ENCODE peak calls at places on chromosomes 4 and X, in four cellular contexts. Z is RWPE2; L is mammary epithelial cell; V is naive thymus-derived CD4-positive, alpha-beta T cell. P is an unnamed sample.

GRCh38 chr4:158016511-158016910 is 156.3 kb downstream of the GASK1B start:
- DNase-seq in Z (no peak), L (peak; percentile 65), V (no peak), P (no peak)

GRCh38 chr4:83255584-83255983 is 29.0 kb downstream of the COQ2 start:
- DNase-seq in Z (no peak), L (no peak), V (no peak), P (no peak)

GRCh38 chr4:47667552-47667951 is 170.3 kb downstream of the CORIN start:
- DNase-seq in Z (no peak), L (no peak), V (no peak), P (no peak)

GRCh38 chr4:43132010-43132582 is 239.6 kb downstream of the GRXCR1 start:
- DNase-seq in Z (no peak), L (peak; percentile 52), V (no peak), P (no peak)

GRCh38 chrX:10064736-10065135 is 92.0 kb upstream of the CLCN4 start:
- DNase-seq in Z (no peak), L (no peak), V (no peak), P (no peak)

GRCh38 chrX:120306640-120307039 is 4.6 kb downstream of the TMEM255A start:
- DNase-seq in Z (no peak), L (no peak), V (no peak), P (no peak)

GRCh38 chr4:73508651-73509050 is 27.1 kb downstream of the AFM start:
- DNase-seq in Z (no peak), L (no peak), V (no peak), P (no peak)

GRCh38 chrX:131843996-131844395 is 179.1 kb upstream of the STK26 start:
- DNase-seq in Z (no peak), L (no peak), V (no peak), P (no peak)

GRCh38 chrX:22652596-22652995 is 347.2 kb upstream of the DDX53 start:
- DNase-seq in Z (no peak), L (no peak), V (no peak), P (no peak)

GRCh38 chr4:68079918-68080317 is 49.8 kb downstream of the TMPRSS11F start:
- DNase-seq in Z (no peak), L (no peak), V (no peak), P (no peak)

DNA sequence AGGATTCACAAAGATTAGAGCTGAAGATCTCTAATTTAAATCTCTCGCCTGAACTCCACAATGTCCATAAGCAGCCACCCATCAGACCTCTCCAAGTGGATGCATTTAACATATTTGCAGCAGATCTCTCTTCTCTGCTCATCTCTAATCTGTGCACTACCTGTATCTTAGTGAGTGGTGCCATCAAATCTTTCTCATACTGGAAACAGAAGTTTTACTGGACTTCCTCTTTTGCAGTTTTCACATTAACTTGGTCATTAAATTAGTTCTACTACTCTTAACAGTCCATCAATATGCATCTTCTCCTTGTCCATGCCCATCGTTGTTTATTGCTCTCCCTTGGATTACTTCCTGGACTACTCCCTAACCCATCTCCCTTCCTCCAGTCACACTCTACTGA is 488.5 kb downstream of the IL15 start:
- DNase-seq in Z (no peak), L (no peak), V (no peak), P (no peak)
- H3K4me1 ChIP-seq in Z (no peaks in the 10 kb centered on the region), L (no peaks in the 10 kb centered on the region), V (peaks cover 18% of the 10 kb centered on the region), P (peaks cover 12% of the 10 kb centered on the region)

GRCh38 chr4:4390046-4390445 is 3.1 kb downstream of the NSG1 start:
- DNase-seq in Z (no peak), L (no peak), V (no peak), P (no peak)
- H3K27me3 ChIP-seq in Z (peaks cover 22% of the 10 kb centered on the region), L (no peaks in the 10 kb centered on the region), V (no peaks in the 10 kb centered on the region), P (no peaks in the 10 kb centered on the region)

GRCh38 chr4:7805533-7806079 is 134.1 kb downstream of the AFAP1 start:
- DNase-seq in Z (peak; percentile 91), L (peak; percentile 55), V (no peak), P (no peak)
- H3K4me1 ChIP-seq in Z (peaks cover 26% of the 10 kb centered on the region), L (peaks cover 22% of the 10 kb centered on the region), V (no peaks in the 10 kb centered on the region), P (no peaks in the 10 kb centered on the region)

DNA sequence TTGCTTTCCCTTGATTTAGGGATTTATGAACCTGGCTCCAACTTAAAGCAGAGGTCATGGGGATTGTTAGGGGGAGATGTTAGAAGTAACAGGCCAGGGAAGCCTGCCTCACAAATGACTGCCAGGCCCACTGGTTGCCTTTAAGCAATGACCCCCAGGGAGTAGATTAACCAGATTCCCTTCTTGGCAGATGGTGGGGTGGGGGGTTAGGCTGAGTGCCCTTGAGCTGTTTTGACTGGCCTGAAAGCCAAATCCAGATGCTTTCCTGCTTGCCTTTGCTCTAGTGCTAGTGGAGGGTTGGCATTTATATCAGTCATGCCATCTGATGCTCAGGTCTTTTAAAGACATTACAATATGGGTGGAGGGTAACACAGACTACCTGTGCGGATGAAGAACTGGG is 128.1 kb downstream of the TMEM164 start:
- DNase-seq in Z (no peak), L (no peak), V (no peak), P (no peak)
- H3K27me3 ChIP-seq in Z (no peaks in the 10 kb centered on the region), L (no peaks in the 10 kb centered on the region), V (no peaks in the 10 kb centered on the region), P (no peaks in the 10 kb centered on the region)

GRCh38 chrX:50108264-50108663 is 92.5 kb downstream of the AKAP4 start:
- DNase-seq in Z (no peak), L (peak; percentile 37), V (no peak), P (no peak)

GRCh38 chrX:50103866-50104566 is 96.8 kb downstream of the AKAP4 start:
- DNase-seq in Z (no peak), L (no peak), V (no peak), P (no peak)

GRCh38 chrX:50111762-50112161 is 89.0 kb downstream of the AKAP4 start:
- DNase-seq in Z (no peak), L (peak; percentile 2), V (no peak), P (no peak)

GRCh38 chrX:50107470-50107869 is 93.3 kb downstream of the AKAP4 start:
- DNase-seq in Z (no peak), L (peak; percentile 63), V (no peak), P (no peak)

GRCh38 chrX:50106051-50106450 is 94.8 kb downstream of the AKAP4 start:
- DNase-seq in Z (no peak), L (no peak), V (no peak), P (no peak)
- H3K4me1 ChIP-seq in Z (no peaks in the 10 kb centered on the region), L (no peaks in the 10 kb centered on the region), V (no peaks in the 10 kb centered on the region), P (no peaks in the 10 kb centered on the region)

GRCh38 chr4:37891221-37892159 is 606 bp downstream of the TBC1D1 start:
- DNase-seq in Z (no peak), L (peak; percentile 5), V (peak; percentile 53), P (peak; percentile 64)
- H3K27me3 ChIP-seq in Z (peaks cover 13% of the 10 kb centered on the region), L (peaks cover 11% of the 10 kb centered on the region), V (no peaks in the 10 kb centered on the region), P (no peaks in the 10 kb centered on the region)

DNA sequence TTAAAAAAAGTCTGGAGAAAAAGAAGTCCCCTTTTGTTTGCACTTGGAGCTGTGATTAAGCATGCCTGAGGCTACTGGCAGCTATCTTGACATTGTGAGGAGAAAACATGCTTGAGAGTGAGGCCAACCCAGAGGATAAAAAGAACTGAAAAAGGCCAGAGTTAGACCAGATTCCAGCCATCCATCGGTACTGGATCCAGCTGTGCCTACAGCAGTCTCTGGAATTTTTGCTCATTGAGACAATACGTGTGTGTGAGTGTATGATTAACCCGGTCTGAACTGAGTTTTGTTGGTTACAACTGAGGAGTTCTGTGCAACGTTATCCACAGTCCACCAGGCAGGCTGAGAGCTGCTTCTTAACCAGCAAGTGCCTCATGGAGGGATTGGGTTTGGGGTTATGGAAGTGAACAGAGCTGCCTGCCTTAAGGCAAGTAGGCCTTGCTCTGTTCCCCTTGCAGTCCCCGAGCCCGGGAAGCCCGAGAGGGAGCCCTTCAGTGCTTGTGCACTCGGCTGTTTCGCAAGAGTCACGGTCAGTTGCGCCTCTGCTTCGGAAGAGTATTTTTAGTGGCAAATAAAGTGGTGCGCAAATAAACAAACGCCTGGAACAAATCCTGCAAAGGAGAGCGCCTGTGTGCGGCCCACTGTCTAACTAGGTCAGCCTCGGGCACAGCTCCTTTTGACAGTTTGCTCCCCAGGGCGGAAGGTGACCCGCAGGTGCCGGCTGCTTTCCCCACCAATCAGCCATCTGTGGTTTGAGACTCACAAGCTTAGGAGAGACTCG is 57.1 kb downstream of the LGI2 start:
- DNase-seq in Z (no peak), L (peak; percentile 46), V (no peak), P (no peak)
- H3K4me1 ChIP-seq in Z (peaks cover 10% of the 10 kb centered on the region), L (peaks cover 7% of the 10 kb centered on the region), V (no peaks in the 10 kb centered on the region), P (no peaks in the 10 kb centered on the region)

DNA sequence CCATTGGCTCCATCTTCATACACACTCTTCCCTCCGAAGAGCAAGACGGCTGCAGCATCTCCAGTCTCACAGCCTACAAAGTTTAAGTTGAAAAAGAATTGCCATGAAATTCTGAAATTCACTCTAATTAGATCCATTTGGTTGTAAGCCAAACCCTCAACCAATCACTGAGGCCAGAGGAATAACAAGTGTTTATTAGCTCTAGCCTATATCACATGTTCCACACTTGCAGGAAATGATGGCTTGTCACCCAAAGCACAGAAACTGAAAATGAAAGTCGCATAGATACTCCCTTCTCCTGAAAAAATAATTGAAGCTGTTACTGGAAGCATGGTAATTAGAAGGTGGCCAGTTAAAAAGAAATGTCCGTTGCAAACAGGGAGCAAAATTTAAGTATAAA is 1071.8 kb downstream of the CCSER1 start:
- DNase-seq in Z (no peak), L (no peak), V (no peak), P (no peak)
- H3K27me3 ChIP-seq in Z (no peaks in the 10 kb centered on the region), L (no peaks in the 10 kb centered on the region), V (no peaks in the 10 kb centered on the region), P (no peaks in the 10 kb centered on the region)